ENCODE peak calls at places on chromosomes 1 and 21, in five cellular contexts. V is T-helper 2 cell; M is fibroblast of mammary gland; L is stimulated activated CD4-positive, alpha-beta T cell treated with anti-CD3 and anti-CD28 coated beads, Interleukin-2, amount 100 ng/mL, for 48 hours; S is activated gamma-delta T cell treated with Interleukin-2 at 50 U/mL for 16 hours. N is an unnamed sample.

GRCh38 chr1:37318490-37318889 is 155.9 kb upstream of the ZC3H12A start:
- DNase-seq in L (no peak), M (no peak), S (no peak), V (no peak), N (no peak)

GRCh38 chr21:40179167-40179566 is 311.9 kb downstream of the PCP4 start:
- DNase-seq in L (no peak), M (no peak), V (no peak), S (no peak), N (no peak)

GRCh38 chr1:178036090-178036489 is 57.8 kb upstream of the RASAL2 start:
- DNase-seq in M (no peak), V (no peak), L (no peak), S (no peak), N (no peak)

GRCh38 chr1:209202826-209203439 is 380.6 kb upstream of the CAMK1G start:
- DNase-seq in S (no peak), M (peak; percentile 67), V (no peak), L (no peak), N (no peak)

GRCh38 chr1:54054438-54054749 is 986 bp downstream of the TCEANC2 start:
- DNase-seq in M (no peak), V (no peak), S (no peak), L (no peak), N (no peak)

GRCh38 chr1:94949681-94950661 is 23.1 kb upstream of the CNN3 start:
- DNase-seq in S (no peak), L (no peak), M (peak; percentile 64), V (no peak), N (no peak)

GRCh38 chr21:19913995-19914394 is 1084.2 kb upstream of the NCAM2 start:
- DNase-seq in S (no peak), V (no peak), M (no peak), L (no peak), N (no peak)

GRCh38 chr1:18946550-18947381 is 9.7 kb downstream of the IFFO2 start:
- DNase-seq in S (no peak), M (no peak), V (no peak), L (no peak), N (no peak)

GRCh38 chr1:12708396-12708795 is 7.5 kb upstream of the AADACL3 start:
- DNase-seq in S (no peak), L (no peak), M (no peak), V (no peak), N (no peak)

GRCh38 chr1:156801409-156802121 is 15.1 kb downstream of the SH2D2A start:
- DNase-seq in M (peak; percentile 94), V (no peak), L (no peak), S (no peak), N (no peak)

GRCh38 chr1:220701974-220702373 is 11.8 kb downstream of the C1orf115 start:
- DNase-seq in L (no peak), V (no peak), S (no peak), M (no peak), N (no peak)

GRCh38 chr21:24290151-24290833 is 1317.0 kb downstream of the MRPL39 start:
- DNase-seq in S (peak; percentile 16), L (no peak), M (no peak), V (no peak), N (no peak)

GRCh38 chr21:14454642-14455009 is 71.7 kb upstream of the HSPA13 start:
- DNase-seq in V (no peak), S (no peak), L (no peak), M (no peak), N (no peak)

GRCh38 chr1:10773376-10773775 is 23.1 kb downstream of the CASZ1 start:
- DNase-seq in V (no peak), L (no peak), M (no peak), S (no peak), N (no peak)

GRCh38 chr1:2556277-2557145 is at the start of gene TNFRSF14:
- DNase-seq in V (peak; percentile 58), M (peak; percentile 36), S (peak; percentile 71), L (peak; percentile 53), N (peak; percentile 45)

GRCh38 chr21:46317710-46318463 is 5.8 kb downstream of the C21orf58 start:
- DNase-seq in S (no peak), V (no peak), L (no peak), M (no peak), N (no peak)